ENCODE peak calls at places on chromosomes 1 and 21, in eight cellular contexts. Y is H54; N is cardiac muscle cell; E is upper lobe of left lung; F is aorta; P is ureter; T is activated CD8-positive, alpha-beta memory T cell treated with anti-CD3 and anti-CD28 coated beads, Interleukin-2, amount 10 ng/mL, durations not matched to agents 7 days and 5 days; W is stimulated activated CD4-positive, alpha-beta T cell treated with anti-CD3 and anti-CD28 coated beads, Interleukin-1b, Interleukin-23, amount 100 ng/mL, for 1 hour. J is an unnamed sample.

GRCh38 chr21:15695241-15695640 is 34.5 kb upstream of the USP25 start:
- DNase-seq in Y (no peak), N (no peak), E (no peak), F (no peak), P (no peak), T (no peak), W (no peak), J (no peak)

GRCh38 chr1:98749152-98749756 is 87.7 kb downstream of the SNX7 start:
- DNase-seq in Y (no peak), N (no peak), E (no peak), F (no peak), P (no peak), T (no peak), W (no peak), J (no peak)

GRCh38 chr1:55547441-55547840 is 332.3 kb upstream of the USP24 start:
- DNase-seq in Y (no peak), N (no peak), E (no peak), F (no peak), P (no peak), T (no peak), W (no peak), J (no peak)

GRCh38 chr1:36824390-36824861 is 209.9 kb downstream of the GRIK3 start:
- DNase-seq in Y (no peak), N (peak; percentile 56), E (no peak), F (peak; percentile 42), P (no peak), T (no peak), W (no peak), J (no peak)

GRCh38 chr1:161198877-161199431 is at the start of gene ADAMTS4:
- DNase-seq in Y (no peak), N (peak; percentile 43), E (no peak), F (peak; percentile 82), P (peak; percentile 77), T (no peak), W (no peak), J (peak; percentile 82)

GRCh38 chr1:3491291-3492246 is 37.1 kb downstream of the ARHGEF16 start:
- DNase-seq in Y (no peak), N (peak; percentile 77), E (peak; percentile 77), F (peak; percentile 94), P (peak; percentile 82), T (peak; percentile 82), W (peak; percentile 66), J (peak; percentile 87)

GRCh38 chr21:45990741-45991605 is 9.4 kb downstream of the COL6A1 start:
- DNase-seq in Y (no peak), N (no peak), E (no peak), F (peak; percentile 71), P (peak; percentile 43), T (no peak), W (no peak), J (peak; percentile 33)

GRCh38 chr1:16721871-16722641 is 18.3 kb upstream of the RNU1-4 start:
- DNase-seq in Y (no peak), N (no peak), E (no peak), F (peak; percentile 56), P (no peak), T (no peak), W (no peak), J (no peak)

GRCh38 chr1:225488671-225489070 is 60.8 kb upstream of the LBR start:
- DNase-seq in Y (no peak), N (no peak), E (no peak), F (no peak), P (no peak), T (no peak), W (no peak), J (peak; percentile 4)

GRCh38 chr1:44217809-44218410 is 4.6 kb downstream of the DMAP1 start:
- DNase-seq in Y (no peak), N (peak; percentile 86), E (peak; percentile 76), F (peak; percentile 89), P (peak; percentile 82), T (peak; percentile 83), W (peak; percentile 29), J (peak; percentile 74)

GRCh38 chr1:231639819-231640218 is 13.2 kb downstream of the DISC1 start:
- DNase-seq in Y (no peak), N (no peak), E (no peak), F (no peak), P (no peak), T (no peak), W (no peak), J (no peak)

GRCh38 chr21:31283025-31283424 is 61.0 kb downstream of the TIAM1 start:
- DNase-seq in Y (no peak), N (no peak), E (no peak), F (no peak), P (no peak), T (no peak), W (no peak), J (no peak)

J was measured in ovary.